ENCODE peak calls at places on chromosome 15, in five cellular contexts. One of them, this sample, is unnamed.
A peak's percentile ranks its signal among the peaks of the same experiment; 100 is the strongest.

GRCh38 chr15:68783226-68784054 is 37.3 kb downstream of the ANP32A start:
- DNase-seq in esophagus muscularis mucosa: no peak
- DNase-seq in left lung: no peak
- DNase-seq in GM12864: no peak
- DNase-seq in CD8-positive, alpha-beta memory T cell: peak; percentile 64
- DNase-seq in this sample: no peak

GRCh38 chr15:59191855-59192237 is 14.8 kb upstream of the LDHAL6B start:
- DNase-seq in esophagus muscularis mucosa: no peak
- DNase-seq in left lung: no peak
- DNase-seq in GM12864: no peak
- DNase-seq in CD8-positive, alpha-beta memory T cell: no peak
- DNase-seq in this sample: no peak

GRCh38 chr15:69760263-69760855 is 307.7 kb downstream of the RPLP1 start:
- DNase-seq in esophagus muscularis mucosa: no peak
- DNase-seq in left lung: no peak
- DNase-seq in GM12864: no peak
- DNase-seq in CD8-positive, alpha-beta memory T cell: no peak
- DNase-seq in this sample: no peak

GRCh38 chr15:35728176-35728938 is 182.4 kb upstream of the DPH6 start:
- DNase-seq in esophagus muscularis mucosa: no peak
- DNase-seq in left lung: no peak
- DNase-seq in GM12864: no peak
- DNase-seq in CD8-positive, alpha-beta memory T cell: no peak
- DNase-seq in this sample: no peak

GRCh38 chr15:77503240-77503639 is 82.6 kb downstream of the HMG20A start:
- DNase-seq in esophagus muscularis mucosa: no peak
- DNase-seq in left lung: no peak
- DNase-seq in GM12864: no peak
- DNase-seq in CD8-positive, alpha-beta memory T cell: no peak
- DNase-seq in this sample: no peak

GRCh38 chr15:31857194-31857593 is 173.1 kb upstream of the CHRNA7 start:
- DNase-seq in esophagus muscularis mucosa: peak; percentile 89
- DNase-seq in left lung: no peak
- DNase-seq in GM12864: no peak
- DNase-seq in CD8-positive, alpha-beta memory T cell: no peak
- DNase-seq in this sample: no peak

GRCh38 chr15:46091860-46092450 is 457.1 kb downstream of the SQOR start:
- DNase-seq in esophagus muscularis mucosa: no peak
- DNase-seq in left lung: no peak
- DNase-seq in GM12864: no peak
- DNase-seq in CD8-positive, alpha-beta memory T cell: no peak
- DNase-seq in this sample: peak; percentile 43

GRCh38 chr15:58139631-58140522 is 1.7 kb downstream of the AQP9 start:
- DNase-seq in esophagus muscularis mucosa: no peak
- DNase-seq in left lung: no peak
- DNase-seq in GM12864: no peak
- DNase-seq in CD8-positive, alpha-beta memory T cell: no peak
- DNase-seq in this sample: no peak

GRCh38 chr15:43186003-43186353 is 775 bp downstream of the CCNDBP1 start:
- DNase-seq in esophagus muscularis mucosa: no peak
- DNase-seq in left lung: no peak
- DNase-seq in GM12864: no peak
- DNase-seq in CD8-positive, alpha-beta memory T cell: no peak
- DNase-seq in this sample: no peak

GRCh38 chr15:39511000-39511914 is 69.6 kb upstream of the THBS1 start:
- DNase-seq in esophagus muscularis mucosa: no peak
- DNase-seq in left lung: peak; percentile 45
- DNase-seq in GM12864: no peak
- DNase-seq in CD8-positive, alpha-beta memory T cell: no peak
- DNase-seq in this sample: no peak

GRCh38 chr15:35195649-35196048 is 110.6 kb upstream of the NANOGP8 start:
- DNase-seq in esophagus muscularis mucosa: no peak
- DNase-seq in left lung: no peak
- DNase-seq in GM12864: no peak
- DNase-seq in CD8-positive, alpha-beta memory T cell: no peak
- DNase-seq in this sample: no peak

GRCh38 chr15:96497951-96498350 is 167.5 kb downstream of the NR2F2 start:
- DNase-seq in esophagus muscularis mucosa: no peak
- DNase-seq in left lung: no peak
- DNase-seq in GM12864: no peak
- DNase-seq in CD8-positive, alpha-beta memory T cell: no peak
- DNase-seq in this sample: no peak

GRCh38 chr15:25437751-25438600 is 848 bp downstream of the UBE3A start:
- DNase-seq in esophagus muscularis mucosa: no peak
- DNase-seq in left lung: peak; percentile 61
- DNase-seq in GM12864: no peak
- DNase-seq in CD8-positive, alpha-beta memory T cell: no peak
- DNase-seq in this sample: no peak

GRCh38 chr15:39642011-39642640 is 61.2 kb downstream of the THBS1 start:
- DNase-seq in esophagus muscularis mucosa: no peak
- DNase-seq in left lung: no peak
- DNase-seq in GM12864: no peak
- DNase-seq in CD8-positive, alpha-beta memory T cell: no peak
- DNase-seq in this sample: no peak

GRCh38 chr15:89163271-89164055 is 57.9 kb downstream of the RLBP1 start:
- DNase-seq in esophagus muscularis mucosa: no peak
- DNase-seq in left lung: no peak
- DNase-seq in GM12864: no peak
- DNase-seq in CD8-positive, alpha-beta memory T cell: no peak
- DNase-seq in this sample: no peak

GRCh38 chr15:24848050-24848449 is 106.7 kb upstream of the SNRPN start:
- DNase-seq in esophagus muscularis mucosa: no peak
- DNase-seq in left lung: no peak
- DNase-seq in GM12864: no peak
- DNase-seq in CD8-positive, alpha-beta memory T cell: no peak
- DNase-seq in this sample: no peak

GRCh38 chr15:79849789-79850188 is 47.0 kb downstream of the MTHFS start:
- DNase-seq in esophagus muscularis mucosa: no peak
- DNase-seq in left lung: no peak
- DNase-seq in GM12864: no peak
- DNase-seq in CD8-positive, alpha-beta memory T cell: no peak
- DNase-seq in this sample: peak; percentile 23

GRCh38 chr15:61186905-61187865 is 41.9 kb downstream of the RORA start:
- DNase-seq in esophagus muscularis mucosa: no peak
- DNase-seq in left lung: no peak
- DNase-seq in GM12864: no peak
- DNase-seq in CD8-positive, alpha-beta memory T cell: no peak
- DNase-seq in this sample: no peak

GRCh38 chr15:87878161-87878560 is 378.4 kb downstream of the NTRK3 start:
- DNase-seq in esophagus muscularis mucosa: no peak
- DNase-seq in left lung: no peak
- DNase-seq in GM12864: no peak
- DNase-seq in CD8-positive, alpha-beta memory T cell: no peak
- DNase-seq in this sample: no peak

GRCh38 chr15:80605591-80606150 is 89.4 kb upstream of the ABHD17C start:
- DNase-seq in esophagus muscularis mucosa: no peak
- DNase-seq in left lung: no peak
- DNase-seq in GM12864: no peak
- DNase-seq in CD8-positive, alpha-beta memory T cell: no peak
- DNase-seq in this sample: no peak

GRCh38 chr15:52765779-52766178 is 24.4 kb downstream of the ONECUT1 start:
- DNase-seq in esophagus muscularis mucosa: no peak
- DNase-seq in left lung: no peak
- DNase-seq in GM12864: no peak
- DNase-seq in CD8-positive, alpha-beta memory T cell: no peak
- DNase-seq in this sample: no peak

GRCh38 chr15:99212401-99212800 is 37.0 kb downstream of the TTC23 start:
- DNase-seq in esophagus muscularis mucosa: no peak
- DNase-seq in left lung: no peak
- DNase-seq in GM12864: no peak
- DNase-seq in CD8-positive, alpha-beta memory T cell: no peak
- DNase-seq in this sample: no peak

GRCh38 chr15:43483306-43484128 is 9.4 kb downstream of the TP53BP1 start:
- DNase-seq in esophagus muscularis mucosa: no peak
- DNase-seq in left lung: no peak
- DNase-seq in GM12864: no peak
- DNase-seq in CD8-positive, alpha-beta memory T cell: peak; percentile 23
- DNase-seq in this sample: peak; percentile 31

GRCh38 chr15:43826029-43826507 is 734 bp upstream of the WDR76 start:
- DNase-seq in esophagus muscularis mucosa: no peak
- DNase-seq in left lung: no peak
- DNase-seq in GM12864: no peak
- DNase-seq in CD8-positive, alpha-beta memory T cell: no peak
- DNase-seq in this sample: no peak

GRCh38 chr15:93288718-93289117 is 199.7 kb upstream of the RGMA start:
- DNase-seq in esophagus muscularis mucosa: no peak
- DNase-seq in left lung: no peak
- DNase-seq in GM12864: no peak
- DNase-seq in CD8-positive, alpha-beta memory T cell: no peak
- DNase-seq in this sample: peak; percentile 28

GRCh38 chr15:93286456-93286855 is 197.4 kb upstream of the RGMA start:
- DNase-seq in esophagus muscularis mucosa: no peak
- DNase-seq in left lung: no peak
- DNase-seq in GM12864: no peak
- DNase-seq in CD8-positive, alpha-beta memory T cell: no peak
- DNase-seq in this sample: no peak

GRCh38 chr15:93289951-93290350 is 200.9 kb upstream of the RGMA start:
- DNase-seq in esophagus muscularis mucosa: no peak
- DNase-seq in left lung: no peak
- DNase-seq in GM12864: no peak
- DNase-seq in CD8-positive, alpha-beta memory T cell: no peak
- DNase-seq in this sample: peak; percentile 100

GRCh38 chr15:93296786-93297500 is 207.9 kb upstream of the RGMA start:
- DNase-seq in esophagus muscularis mucosa: peak; percentile 78
- DNase-seq in left lung: no peak
- DNase-seq in GM12864: no peak
- DNase-seq in CD8-positive, alpha-beta memory T cell: no peak
- DNase-seq in this sample: no peak

DNA sequence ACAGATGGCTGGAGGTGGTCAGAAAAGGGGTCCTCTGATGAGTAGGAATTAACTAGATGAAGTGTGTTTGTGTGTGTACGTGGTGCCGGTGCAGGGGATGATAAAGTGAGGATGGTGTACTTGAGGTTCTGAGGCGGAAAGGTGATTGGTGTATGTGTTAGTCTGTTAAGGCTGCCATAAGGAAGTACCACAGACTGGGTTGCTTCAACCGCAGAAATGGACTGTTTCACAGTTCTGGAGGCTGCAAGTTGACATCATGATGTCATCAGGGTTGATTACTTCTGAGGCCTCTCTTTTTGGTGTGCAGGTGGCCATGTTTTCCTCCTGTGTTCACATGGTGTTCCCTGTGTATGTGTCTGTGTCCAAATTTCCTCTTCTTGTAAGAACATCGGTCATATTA is 202.4 kb upstream of the RGMA start:
- DNase-seq in esophagus muscularis mucosa: no peak
- DNase-seq in left lung: no peak
- DNase-seq in GM12864: no peak
- DNase-seq in CD8-positive, alpha-beta memory T cell: no peak
- DNase-seq in this sample: peak; percentile 92
- H3K4me3 ChIP-seq in esophagus muscularis mucosa: no peak overlapping the region
- H3K4me3 ChIP-seq in left lung: no peak overlapping the region
- H3K4me3 ChIP-seq in GM12864: no peak overlapping the region
- H3K4me3 ChIP-seq in CD8-positive, alpha-beta memory T cell: no peak overlapping the region
- H3K4me3 ChIP-seq in this sample: peak overlapping the region; percentile 2

DNA sequence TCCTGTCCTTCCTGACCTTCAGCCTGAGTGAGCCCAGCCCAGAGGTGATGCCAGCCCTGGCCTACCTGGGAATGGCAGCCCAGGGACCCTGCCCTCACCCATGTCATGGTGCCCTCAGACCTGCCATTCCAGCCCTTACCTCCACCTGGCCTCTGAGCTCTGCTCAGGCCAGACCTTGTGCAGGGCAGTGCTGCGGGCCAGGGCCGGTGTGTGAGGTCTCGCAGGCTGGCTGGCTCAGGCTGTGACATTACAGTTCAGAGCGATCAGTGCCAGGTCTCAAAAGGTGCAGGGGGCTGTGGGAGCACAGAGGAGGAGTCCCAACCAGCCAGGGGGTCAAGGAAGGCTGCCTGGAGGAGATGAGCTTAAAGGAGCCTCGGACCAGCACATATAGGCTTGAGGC is 6.4 kb upstream of the CPLX3 start:
- DNase-seq in esophagus muscularis mucosa: no peak
- DNase-seq in left lung: no peak
- DNase-seq in GM12864: no peak
- DNase-seq in CD8-positive, alpha-beta memory T cell: no peak
- DNase-seq in this sample: no peak
- H3K4me3 ChIP-seq in esophagus muscularis mucosa: no peak overlapping the region
- H3K4me3 ChIP-seq in left lung: no peak overlapping the region
- H3K4me3 ChIP-seq in GM12864: no peak overlapping the region
- H3K4me3 ChIP-seq in CD8-positive, alpha-beta memory T cell: no peak overlapping the region
- H3K4me3 ChIP-seq in this sample: no peak overlapping the region

DNA sequence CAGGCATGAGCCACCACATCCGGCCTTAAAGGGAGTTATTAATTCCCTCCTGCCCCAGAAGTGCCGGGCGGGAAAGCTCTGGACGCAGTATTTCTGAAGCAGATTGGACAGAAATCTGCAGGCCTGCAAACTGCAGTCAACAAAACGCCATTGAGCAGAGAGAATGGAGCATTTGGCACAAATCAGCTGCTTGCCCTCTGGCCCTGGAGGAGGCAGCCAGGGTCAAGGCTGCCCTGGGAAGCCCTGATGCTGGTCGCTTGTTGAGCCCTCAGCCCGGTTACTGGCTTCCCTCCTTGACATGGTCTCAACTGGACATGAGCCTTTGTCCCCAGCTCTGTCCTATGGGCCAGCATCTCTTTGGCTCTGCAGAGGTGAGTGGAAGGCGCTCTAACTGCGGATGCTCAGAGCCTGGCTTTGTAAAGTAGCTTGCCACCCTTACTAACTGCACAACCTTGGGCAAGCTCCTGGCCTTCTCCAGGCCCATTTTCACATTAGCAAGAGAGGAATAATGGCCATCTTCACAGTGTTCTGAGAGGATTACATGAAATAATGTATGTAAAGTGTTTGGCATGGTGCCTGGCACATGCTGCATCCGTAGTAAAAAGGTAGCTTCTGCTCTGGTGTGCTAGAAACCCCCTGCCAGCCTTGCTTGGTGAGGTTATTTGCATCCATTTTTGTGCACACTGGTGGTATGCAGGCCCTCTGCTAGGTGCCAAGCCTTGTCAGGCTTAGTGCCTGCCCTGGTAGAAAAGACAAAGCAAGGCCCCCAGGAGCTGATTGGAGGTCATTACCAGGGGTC is 4.1 kb downstream of the SEMA4B start:
- DNase-seq in esophagus muscularis mucosa: no peak
- DNase-seq in left lung: no peak
- DNase-seq in GM12864: no peak
- DNase-seq in CD8-positive, alpha-beta memory T cell: no peak
- DNase-seq in this sample: no peak
- H3K4me3 ChIP-seq in esophagus muscularis mucosa: no peak overlapping the region
- H3K4me3 ChIP-seq in left lung: no peak overlapping the region
- H3K4me3 ChIP-seq in GM12864: no peak overlapping the region
- H3K4me3 ChIP-seq in CD8-positive, alpha-beta memory T cell: no peak overlapping the region
- H3K4me3 ChIP-seq in this sample: no peak overlapping the region

DNA sequence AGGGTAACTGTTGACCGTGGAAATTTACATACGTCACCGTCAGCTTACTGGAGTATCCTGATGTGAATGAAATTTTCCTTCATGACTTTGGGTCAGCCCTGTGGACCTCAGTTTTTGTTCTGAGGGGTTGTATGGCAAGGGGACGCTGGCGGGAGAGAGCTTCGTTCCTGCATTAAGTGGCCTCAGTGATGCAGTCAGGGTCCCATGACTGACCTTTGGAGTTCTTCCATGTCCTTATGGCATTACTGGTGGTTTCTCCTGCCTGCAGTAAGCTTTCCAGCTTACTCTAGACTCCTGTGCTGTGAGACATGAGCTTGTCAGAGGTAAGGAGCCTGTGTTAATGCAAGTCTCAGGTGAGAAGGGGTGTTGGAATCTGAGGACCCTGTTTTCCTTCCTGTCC is 1.8 kb downstream of the CD276 start:
- DNase-seq in esophagus muscularis mucosa: no peak
- DNase-seq in left lung: no peak
- DNase-seq in GM12864: no peak
- DNase-seq in CD8-positive, alpha-beta memory T cell: no peak
- DNase-seq in this sample: no peak
- H3K4me3 ChIP-seq in esophagus muscularis mucosa: peak overlapping the region; percentile 96
- H3K4me3 ChIP-seq in left lung: no peak overlapping the region
- H3K4me3 ChIP-seq in GM12864: no peak overlapping the region
- H3K4me3 ChIP-seq in CD8-positive, alpha-beta memory T cell: no peak overlapping the region
- H3K4me3 ChIP-seq in this sample: no peak overlapping the region

This sample was measured in Jurkat, Clone E6-1.